ENCODE peak calls at places on chromosomes 3 and 15, in six cellular contexts. One of them, this sample, is unnamed.

GRCh38 chr15:36469567-36469966 is 109.9 kb upstream of the CDIN1 start:
- DNase-seq in GM18507: no peak
- DNase-seq in activated naive CD4-positive, alpha-beta T cell treated with anti-CD3 and anti-CD28 coated beads, Interleukin-2, amount 50 U/mL, for 16 hours: no peak
- DNase-seq in H7: no peak
- DNase-seq in activated CD8-positive, alpha-beta memory T cell treated with anti-CD3 and anti-CD28 coated beads, Interleukin-2, amount 50 U/mL, for 4 hours: no peak
- DNase-seq in activated CD4-positive, alpha-beta T cell treated with anti-CD3 and anti-CD28 coated beads, Interleukin-2, amount 50 U/mL, for 1 hour: no peak
- DNase-seq in this sample: no peak

GRCh38 chr3:51391566-51392300 is 648 bp downstream of the RBM15B start:
- DNase-seq in activated naive CD4-positive, alpha-beta T cell treated with anti-CD3 and anti-CD28 coated beads, Interleukin-2, amount 50 U/mL, for 16 hours: peak; percentile 60
- DNase-seq in H7: peak; percentile 79
- DNase-seq in activated CD8-positive, alpha-beta memory T cell treated with anti-CD3 and anti-CD28 coated beads, Interleukin-2, amount 50 U/mL, for 4 hours: peak; percentile 48
- DNase-seq in activated CD4-positive, alpha-beta T cell treated with anti-CD3 and anti-CD28 coated beads, Interleukin-2, amount 50 U/mL, for 1 hour: peak; percentile 55
- DNase-seq in GM18507: no peak
- DNase-seq in this sample: peak; percentile 27

GRCh38 chr3:107240183-107241091 is 136.8 kb upstream of the CCDC54 start:
- DNase-seq in activated naive CD4-positive, alpha-beta T cell treated with anti-CD3 and anti-CD28 coated beads, Interleukin-2, amount 50 U/mL, for 16 hours: peak; percentile 76
- DNase-seq in GM18507: peak; percentile 74
- DNase-seq in activated CD4-positive, alpha-beta T cell treated with anti-CD3 and anti-CD28 coated beads, Interleukin-2, amount 50 U/mL, for 1 hour: peak; percentile 71
- DNase-seq in activated CD8-positive, alpha-beta memory T cell treated with anti-CD3 and anti-CD28 coated beads, Interleukin-2, amount 50 U/mL, for 4 hours: peak; percentile 75
- DNase-seq in H7: peak; percentile 80
- DNase-seq in this sample: peak; percentile 80

GRCh38 chr15:76987896-76988860 is 6.7 kb upstream of the PSTPIP1 start:
- DNase-seq in activated CD4-positive, alpha-beta T cell treated with anti-CD3 and anti-CD28 coated beads, Interleukin-2, amount 50 U/mL, for 1 hour: no peak
- DNase-seq in activated CD8-positive, alpha-beta memory T cell treated with anti-CD3 and anti-CD28 coated beads, Interleukin-2, amount 50 U/mL, for 4 hours: no peak
- DNase-seq in activated naive CD4-positive, alpha-beta T cell treated with anti-CD3 and anti-CD28 coated beads, Interleukin-2, amount 50 U/mL, for 16 hours: peak; percentile 64
- DNase-seq in H7: no peak
- DNase-seq in GM18507: peak; percentile 65
- DNase-seq in this sample: no peak

GRCh38 chr3:43222594-43222993 is 63.7 kb upstream of the SNRK start:
- DNase-seq in activated naive CD4-positive, alpha-beta T cell treated with anti-CD3 and anti-CD28 coated beads, Interleukin-2, amount 50 U/mL, for 16 hours: no peak
- DNase-seq in H7: no peak
- DNase-seq in activated CD4-positive, alpha-beta T cell treated with anti-CD3 and anti-CD28 coated beads, Interleukin-2, amount 50 U/mL, for 1 hour: peak; percentile 13
- DNase-seq in activated CD8-positive, alpha-beta memory T cell treated with anti-CD3 and anti-CD28 coated beads, Interleukin-2, amount 50 U/mL, for 4 hours: no peak
- DNase-seq in GM18507: no peak
- DNase-seq in this sample: no peak

GRCh38 chr3:55492976-55493375 is 5.9 kb upstream of the WNT5A start:
- DNase-seq in activated CD4-positive, alpha-beta T cell treated with anti-CD3 and anti-CD28 coated beads, Interleukin-2, amount 50 U/mL, for 1 hour: no peak
- DNase-seq in GM18507: no peak
- DNase-seq in H7: no peak
- DNase-seq in activated CD8-positive, alpha-beta memory T cell treated with anti-CD3 and anti-CD28 coated beads, Interleukin-2, amount 50 U/mL, for 4 hours: no peak
- DNase-seq in activated naive CD4-positive, alpha-beta T cell treated with anti-CD3 and anti-CD28 coated beads, Interleukin-2, amount 50 U/mL, for 16 hours: no peak
- DNase-seq in this sample: no peak

GRCh38 chr3:143822374-143822773 is 25.9 kb downstream of the SLC9A9 start:
- DNase-seq in activated CD8-positive, alpha-beta memory T cell treated with anti-CD3 and anti-CD28 coated beads, Interleukin-2, amount 50 U/mL, for 4 hours: no peak
- DNase-seq in GM18507: no peak
- DNase-seq in activated naive CD4-positive, alpha-beta T cell treated with anti-CD3 and anti-CD28 coated beads, Interleukin-2, amount 50 U/mL, for 16 hours: no peak
- DNase-seq in activated CD4-positive, alpha-beta T cell treated with anti-CD3 and anti-CD28 coated beads, Interleukin-2, amount 50 U/mL, for 1 hour: no peak
- DNase-seq in H7: no peak
- DNase-seq in this sample: no peak

GRCh38 chr3:14481646-14482036 is 58.5 kb downstream of the GRIP2 start:
- DNase-seq in activated CD8-positive, alpha-beta memory T cell treated with anti-CD3 and anti-CD28 coated beads, Interleukin-2, amount 50 U/mL, for 4 hours: no peak
- DNase-seq in GM18507: no peak
- DNase-seq in activated CD4-positive, alpha-beta T cell treated with anti-CD3 and anti-CD28 coated beads, Interleukin-2, amount 50 U/mL, for 1 hour: no peak
- DNase-seq in activated naive CD4-positive, alpha-beta T cell treated with anti-CD3 and anti-CD28 coated beads, Interleukin-2, amount 50 U/mL, for 16 hours: no peak
- DNase-seq in H7: no peak
- DNase-seq in this sample: no peak

GRCh38 chr15:75727031-75727531 is 14.4 kb upstream of the CSPG4 start:
- DNase-seq in activated naive CD4-positive, alpha-beta T cell treated with anti-CD3 and anti-CD28 coated beads, Interleukin-2, amount 50 U/mL, for 16 hours: no peak
- DNase-seq in activated CD8-positive, alpha-beta memory T cell treated with anti-CD3 and anti-CD28 coated beads, Interleukin-2, amount 50 U/mL, for 4 hours: no peak
- DNase-seq in activated CD4-positive, alpha-beta T cell treated with anti-CD3 and anti-CD28 coated beads, Interleukin-2, amount 50 U/mL, for 1 hour: no peak
- DNase-seq in GM18507: no peak
- DNase-seq in H7: peak; percentile 46
- DNase-seq in this sample: no peak

GRCh38 chr3:45035441-45036301 is 9.6 kb downstream of the CLEC3B start:
- DNase-seq in activated naive CD4-positive, alpha-beta T cell treated with anti-CD3 and anti-CD28 coated beads, Interleukin-2, amount 50 U/mL, for 16 hours: peak; percentile 41
- DNase-seq in H7: peak; percentile 83
- DNase-seq in activated CD8-positive, alpha-beta memory T cell treated with anti-CD3 and anti-CD28 coated beads, Interleukin-2, amount 50 U/mL, for 4 hours: no peak
- DNase-seq in GM18507: no peak
- DNase-seq in activated CD4-positive, alpha-beta T cell treated with anti-CD3 and anti-CD28 coated beads, Interleukin-2, amount 50 U/mL, for 1 hour: peak; percentile 24
- DNase-seq in this sample: peak; percentile 22

GRCh38 chr15:73322665-73323373 is 45.9 kb downstream of the HCN4 start:
- DNase-seq in H7: peak; percentile 61
- DNase-seq in GM18507: no peak
- DNase-seq in activated CD4-positive, alpha-beta T cell treated with anti-CD3 and anti-CD28 coated beads, Interleukin-2, amount 50 U/mL, for 1 hour: no peak
- DNase-seq in activated CD8-positive, alpha-beta memory T cell treated with anti-CD3 and anti-CD28 coated beads, Interleukin-2, amount 50 U/mL, for 4 hours: no peak
- DNase-seq in activated naive CD4-positive, alpha-beta T cell treated with anti-CD3 and anti-CD28 coated beads, Interleukin-2, amount 50 U/mL, for 16 hours: no peak
- DNase-seq in this sample: no peak

GRCh38 chr3:58059349-58060321 is 51.4 kb downstream of the FLNB start:
- DNase-seq in activated naive CD4-positive, alpha-beta T cell treated with anti-CD3 and anti-CD28 coated beads, Interleukin-2, amount 50 U/mL, for 16 hours: no peak
- DNase-seq in GM18507: no peak
- DNase-seq in activated CD4-positive, alpha-beta T cell treated with anti-CD3 and anti-CD28 coated beads, Interleukin-2, amount 50 U/mL, for 1 hour: no peak
- DNase-seq in H7: no peak
- DNase-seq in activated CD8-positive, alpha-beta memory T cell treated with anti-CD3 and anti-CD28 coated beads, Interleukin-2, amount 50 U/mL, for 4 hours: no peak
- DNase-seq in this sample: peak; percentile 60

GRCh38 chr3:159938712-159939111 is 49.9 kb upstream of the IL12A start:
- DNase-seq in H7: no peak
- DNase-seq in activated naive CD4-positive, alpha-beta T cell treated with anti-CD3 and anti-CD28 coated beads, Interleukin-2, amount 50 U/mL, for 16 hours: no peak
- DNase-seq in activated CD4-positive, alpha-beta T cell treated with anti-CD3 and anti-CD28 coated beads, Interleukin-2, amount 50 U/mL, for 1 hour: no peak
- DNase-seq in activated CD8-positive, alpha-beta memory T cell treated with anti-CD3 and anti-CD28 coated beads, Interleukin-2, amount 50 U/mL, for 4 hours: no peak
- DNase-seq in GM18507: no peak
- DNase-seq in this sample: peak; percentile 53

GRCh38 chr3:178841011-178841410 is 230.6 kb downstream of the ZMAT3 start:
- DNase-seq in GM18507: no peak
- DNase-seq in activated naive CD4-positive, alpha-beta T cell treated with anti-CD3 and anti-CD28 coated beads, Interleukin-2, amount 50 U/mL, for 16 hours: no peak
- DNase-seq in H7: no peak
- DNase-seq in activated CD4-positive, alpha-beta T cell treated with anti-CD3 and anti-CD28 coated beads, Interleukin-2, amount 50 U/mL, for 1 hour: no peak
- DNase-seq in activated CD8-positive, alpha-beta memory T cell treated with anti-CD3 and anti-CD28 coated beads, Interleukin-2, amount 50 U/mL, for 4 hours: no peak
- DNase-seq in this sample: no peak

GRCh38 chr3:190594171-190594570 is 80.3 kb downstream of the IL1RAP start:
- DNase-seq in GM18507: no peak
- DNase-seq in activated CD8-positive, alpha-beta memory T cell treated with anti-CD3 and anti-CD28 coated beads, Interleukin-2, amount 50 U/mL, for 4 hours: no peak
- DNase-seq in activated CD4-positive, alpha-beta T cell treated with anti-CD3 and anti-CD28 coated beads, Interleukin-2, amount 50 U/mL, for 1 hour: no peak
- DNase-seq in activated naive CD4-positive, alpha-beta T cell treated with anti-CD3 and anti-CD28 coated beads, Interleukin-2, amount 50 U/mL, for 16 hours: no peak
- DNase-seq in H7: no peak
- DNase-seq in this sample: no peak

GRCh38 chr3:135055449-135055848 is 260.4 kb downstream of the EPHB1 start:
- DNase-seq in activated CD4-positive, alpha-beta T cell treated with anti-CD3 and anti-CD28 coated beads, Interleukin-2, amount 50 U/mL, for 1 hour: no peak
- DNase-seq in H7: no peak
- DNase-seq in GM18507: no peak
- DNase-seq in activated CD8-positive, alpha-beta memory T cell treated with anti-CD3 and anti-CD28 coated beads, Interleukin-2, amount 50 U/mL, for 4 hours: no peak
- DNase-seq in activated naive CD4-positive, alpha-beta T cell treated with anti-CD3 and anti-CD28 coated beads, Interleukin-2, amount 50 U/mL, for 16 hours: no peak
- DNase-seq in this sample: no peak

GRCh38 chr15:49675051-49675450 is 54.2 kb downstream of the DTWD1 start:
- DNase-seq in activated naive CD4-positive, alpha-beta T cell treated with anti-CD3 and anti-CD28 coated beads, Interleukin-2, amount 50 U/mL, for 16 hours: no peak
- DNase-seq in activated CD8-positive, alpha-beta memory T cell treated with anti-CD3 and anti-CD28 coated beads, Interleukin-2, amount 50 U/mL, for 4 hours: no peak
- DNase-seq in activated CD4-positive, alpha-beta T cell treated with anti-CD3 and anti-CD28 coated beads, Interleukin-2, amount 50 U/mL, for 1 hour: no peak
- DNase-seq in GM18507: no peak
- DNase-seq in H7: no peak
- DNase-seq in this sample: peak; percentile 87

GRCh38 chr3:176120507-176120906 is 1076.8 kb downstream of the TBL1XR1 start:
- DNase-seq in activated naive CD4-positive, alpha-beta T cell treated with anti-CD3 and anti-CD28 coated beads, Interleukin-2, amount 50 U/mL, for 16 hours: no peak
- DNase-seq in H7: no peak
- DNase-seq in activated CD4-positive, alpha-beta T cell treated with anti-CD3 and anti-CD28 coated beads, Interleukin-2, amount 50 U/mL, for 1 hour: no peak
- DNase-seq in activated CD8-positive, alpha-beta memory T cell treated with anti-CD3 and anti-CD28 coated beads, Interleukin-2, amount 50 U/mL, for 4 hours: no peak
- DNase-seq in GM18507: no peak
- DNase-seq in this sample: peak; percentile 10

GRCh38 chr3:171267089-171267488 is 193.1 kb downstream of the TNIK start:
- DNase-seq in GM18507: no peak
- DNase-seq in H7: no peak
- DNase-seq in activated CD8-positive, alpha-beta memory T cell treated with anti-CD3 and anti-CD28 coated beads, Interleukin-2, amount 50 U/mL, for 4 hours: no peak
- DNase-seq in activated CD4-positive, alpha-beta T cell treated with anti-CD3 and anti-CD28 coated beads, Interleukin-2, amount 50 U/mL, for 1 hour: no peak
- DNase-seq in activated naive CD4-positive, alpha-beta T cell treated with anti-CD3 and anti-CD28 coated beads, Interleukin-2, amount 50 U/mL, for 16 hours: no peak
- DNase-seq in this sample: no peak

GRCh38 chr3:68424796-68425460 is 507.4 kb downstream of the TAFA4 start:
- DNase-seq in activated CD8-positive, alpha-beta memory T cell treated with anti-CD3 and anti-CD28 coated beads, Interleukin-2, amount 50 U/mL, for 4 hours: no peak
- DNase-seq in H7: no peak
- DNase-seq in GM18507: no peak
- DNase-seq in activated CD4-positive, alpha-beta T cell treated with anti-CD3 and anti-CD28 coated beads, Interleukin-2, amount 50 U/mL, for 1 hour: no peak
- DNase-seq in activated naive CD4-positive, alpha-beta T cell treated with anti-CD3 and anti-CD28 coated beads, Interleukin-2, amount 50 U/mL, for 16 hours: no peak
- DNase-seq in this sample: no peak

GRCh38 chr3:125125822-125126245 is 70.0 kb upstream of the HEG1 start:
- DNase-seq in activated CD4-positive, alpha-beta T cell treated with anti-CD3 and anti-CD28 coated beads, Interleukin-2, amount 50 U/mL, for 1 hour: no peak
- DNase-seq in activated CD8-positive, alpha-beta memory T cell treated with anti-CD3 and anti-CD28 coated beads, Interleukin-2, amount 50 U/mL, for 4 hours: no peak
- DNase-seq in GM18507: no peak
- DNase-seq in H7: no peak
- DNase-seq in activated naive CD4-positive, alpha-beta T cell treated with anti-CD3 and anti-CD28 coated beads, Interleukin-2, amount 50 U/mL, for 16 hours: no peak
- DNase-seq in this sample: peak; percentile 57

GRCh38 chr15:61750271-61751084 is 309.8 kb downstream of the VPS13C start:
- DNase-seq in H7: no peak
- DNase-seq in activated CD8-positive, alpha-beta memory T cell treated with anti-CD3 and anti-CD28 coated beads, Interleukin-2, amount 50 U/mL, for 4 hours: no peak
- DNase-seq in activated CD4-positive, alpha-beta T cell treated with anti-CD3 and anti-CD28 coated beads, Interleukin-2, amount 50 U/mL, for 1 hour: no peak
- DNase-seq in GM18507: no peak
- DNase-seq in activated naive CD4-positive, alpha-beta T cell treated with anti-CD3 and anti-CD28 coated beads, Interleukin-2, amount 50 U/mL, for 16 hours: no peak
- DNase-seq in this sample: no peak

GRCh38 chr15:66842710-66843441 is 140.8 kb downstream of the SMAD6 start:
- DNase-seq in activated CD8-positive, alpha-beta memory T cell treated with anti-CD3 and anti-CD28 coated beads, Interleukin-2, amount 50 U/mL, for 4 hours: no peak
- DNase-seq in activated CD4-positive, alpha-beta T cell treated with anti-CD3 and anti-CD28 coated beads, Interleukin-2, amount 50 U/mL, for 1 hour: no peak
- DNase-seq in H7: peak; percentile 83
- DNase-seq in GM18507: no peak
- DNase-seq in activated naive CD4-positive, alpha-beta T cell treated with anti-CD3 and anti-CD28 coated beads, Interleukin-2, amount 50 U/mL, for 16 hours: no peak
- DNase-seq in this sample: peak; percentile 82

GRCh38 chr15:40103864-40104271 is 4.8 kb downstream of the BMF start:
- DNase-seq in activated CD8-positive, alpha-beta memory T cell treated with anti-CD3 and anti-CD28 coated beads, Interleukin-2, amount 50 U/mL, for 4 hours: no peak
- DNase-seq in activated naive CD4-positive, alpha-beta T cell treated with anti-CD3 and anti-CD28 coated beads, Interleukin-2, amount 50 U/mL, for 16 hours: no peak
- DNase-seq in activated CD4-positive, alpha-beta T cell treated with anti-CD3 and anti-CD28 coated beads, Interleukin-2, amount 50 U/mL, for 1 hour: no peak
- DNase-seq in H7: no peak
- DNase-seq in GM18507: no peak
- DNase-seq in this sample: peak; percentile 41

GRCh38 chr3:137792633-137793271 is 28.6 kb downstream of the SOX14 start:
- DNase-seq in activated naive CD4-positive, alpha-beta T cell treated with anti-CD3 and anti-CD28 coated beads, Interleukin-2, amount 50 U/mL, for 16 hours: no peak
- DNase-seq in activated CD4-positive, alpha-beta T cell treated with anti-CD3 and anti-CD28 coated beads, Interleukin-2, amount 50 U/mL, for 1 hour: no peak
- DNase-seq in activated CD8-positive, alpha-beta memory T cell treated with anti-CD3 and anti-CD28 coated beads, Interleukin-2, amount 50 U/mL, for 4 hours: no peak
- DNase-seq in H7: peak; percentile 55
- DNase-seq in GM18507: no peak
- DNase-seq in this sample: no peak

This sample was measured in fibroblast of gingiva.